ENCODE peak calls at places on chromosomes 2 and 18, in five cellular contexts. One of them, this sample, is unnamed. For H3K4me1, the result is how much of the 10 kb centered on the place peaks cover.

GRCh38 chr2:216695401-216695821 is at the start of gene IGFBP5:
- DNase-seq in tibial nerve: peak
- DNase-seq in OCI-LY7: no peak
- DNase-seq in CD8-positive, alpha-beta T cell: no peak
- DNase-seq in SK-N-SH: peak
- DNase-seq in this sample: no peak

GRCh38 chr2:149221898-149222297 is 108.5 kb upstream of the LYPD6 start:
- DNase-seq in tibial nerve: no peak
- DNase-seq in OCI-LY7: no peak
- DNase-seq in SK-N-SH: peak
- DNase-seq in CD8-positive, alpha-beta T cell: no peak
- DNase-seq in this sample: no peak

GRCh38 chr2:242060212-242060835 is 190.8 kb downstream of the RTP5 start:
- DNase-seq in OCI-LY7: no peak
- DNase-seq in CD8-positive, alpha-beta T cell: no peak
- DNase-seq in tibial nerve: no peak
- DNase-seq in SK-N-SH: no peak
- DNase-seq in this sample: no peak

GRCh38 chr2:219104107-219105050 is 43.7 kb upstream of the IHH start:
- DNase-seq in SK-N-SH: peak
- DNase-seq in CD8-positive, alpha-beta T cell: no peak
- DNase-seq in OCI-LY7: peak
- DNase-seq in tibial nerve: no peak
- DNase-seq in this sample: no peak

GRCh38 chr2:15776992-15777702 is 163.2 kb upstream of the MYCN start:
- DNase-seq in tibial nerve: no peak
- DNase-seq in OCI-LY7: no peak
- DNase-seq in CD8-positive, alpha-beta T cell: no peak
- DNase-seq in SK-N-SH: no peak
- DNase-seq in this sample: no peak

GRCh38 chr2:159075726-159076125 is 107.3 kb downstream of the TANC1 start:
- DNase-seq in OCI-LY7: no peak
- DNase-seq in SK-N-SH: no peak
- DNase-seq in CD8-positive, alpha-beta T cell: no peak
- DNase-seq in tibial nerve: no peak
- DNase-seq in this sample: no peak

GRCh38 chr2:21633531-21634310 is 510.0 kb downstream of the TDRD15 start:
- DNase-seq in OCI-LY7: no peak
- DNase-seq in SK-N-SH: peak
- DNase-seq in CD8-positive, alpha-beta T cell: no peak
- DNase-seq in tibial nerve: no peak
- DNase-seq in this sample: no peak

GRCh38 chr2:158923641-158924040 is 44.8 kb upstream of the TANC1 start:
- DNase-seq in SK-N-SH: no peak
- DNase-seq in OCI-LY7: no peak
- DNase-seq in CD8-positive, alpha-beta T cell: no peak
- DNase-seq in tibial nerve: no peak
- DNase-seq in this sample: no peak

GRCh38 chr2:27762951-27763906 is 8.3 kb upstream of the MRPL33 start:
- DNase-seq in OCI-LY7: no peak
- DNase-seq in SK-N-SH: no peak
- DNase-seq in CD8-positive, alpha-beta T cell: no peak
- DNase-seq in tibial nerve: no peak
- DNase-seq in this sample: no peak

GRCh38 chr18:31454066-31454708 is 6.6 kb downstream of the DSG3 start:
- DNase-seq in OCI-LY7: no peak
- DNase-seq in CD8-positive, alpha-beta T cell: no peak
- DNase-seq in tibial nerve: no peak
- DNase-seq in SK-N-SH: no peak
- DNase-seq in this sample: peak

GRCh38 chr2:29749843-29750242 is 171.5 kb downstream of the ALK start:
- DNase-seq in OCI-LY7: no peak
- DNase-seq in SK-N-SH: no peak
- DNase-seq in tibial nerve: no peak
- DNase-seq in CD8-positive, alpha-beta T cell: no peak
- DNase-seq in this sample: no peak

GRCh38 chr2:28273751-28274150 is 118.9 kb upstream of the FOSL2 start:
- DNase-seq in tibial nerve: no peak
- DNase-seq in SK-N-SH: no peak
- DNase-seq in OCI-LY7: no peak
- DNase-seq in CD8-positive, alpha-beta T cell: no peak
- DNase-seq in this sample: peak

GRCh38 chr2:225598922-225599321 is 199.4 kb downstream of the NYAP2 start:
- DNase-seq in tibial nerve: no peak
- DNase-seq in CD8-positive, alpha-beta T cell: no peak
- DNase-seq in OCI-LY7: no peak
- DNase-seq in SK-N-SH: no peak
- DNase-seq in this sample: no peak

GRCh38 chr2:45134726-45135125 is 125.5 kb upstream of the SIX2 start:
- DNase-seq in CD8-positive, alpha-beta T cell: no peak
- DNase-seq in tibial nerve: no peak
- DNase-seq in SK-N-SH: no peak
- DNase-seq in OCI-LY7: peak
- DNase-seq in this sample: no peak

GRCh38 chr18:48958951-48959350 is 8.2 kb upstream of the SMAD7 start:
- DNase-seq in SK-N-SH: no peak
- DNase-seq in CD8-positive, alpha-beta T cell: no peak
- DNase-seq in OCI-LY7: no peak
- DNase-seq in tibial nerve: no peak
- DNase-seq in this sample: no peak

GRCh38 chr2:219664041-219664440 is 36.6 kb downstream of the SLC4A3 start:
- DNase-seq in OCI-LY7: no peak
- DNase-seq in tibial nerve: no peak
- DNase-seq in SK-N-SH: no peak
- DNase-seq in CD8-positive, alpha-beta T cell: no peak
- DNase-seq in this sample: no peak

GRCh38 chr2:174473796-174474195 is 13.0 kb downstream of the GPR155 start:
- DNase-seq in CD8-positive, alpha-beta T cell: no peak
- DNase-seq in OCI-LY7: no peak
- DNase-seq in SK-N-SH: no peak
- DNase-seq in tibial nerve: no peak
- DNase-seq in this sample: no peak

GRCh38 chr2:160224060-160224459 is 24.0 kb upstream of the ITGB6 start:
- DNase-seq in SK-N-SH: no peak
- DNase-seq in tibial nerve: no peak
- DNase-seq in CD8-positive, alpha-beta T cell: no peak
- DNase-seq in OCI-LY7: no peak
- DNase-seq in this sample: peak

GRCh38 chr18:45993441-45993840 is 26.3 kb upstream of the EPG5 start:
- DNase-seq in OCI-LY7: no peak
- DNase-seq in SK-N-SH: no peak
- DNase-seq in CD8-positive, alpha-beta T cell: no peak
- DNase-seq in tibial nerve: no peak
- DNase-seq in this sample: peak

GRCh38 chr2:152499411-152499810 is 164.4 kb downstream of the FMNL2 start:
- DNase-seq in CD8-positive, alpha-beta T cell: no peak
- DNase-seq in SK-N-SH: no peak
- DNase-seq in tibial nerve: no peak
- DNase-seq in OCI-LY7: no peak
- DNase-seq in this sample: no peak

GRCh38 chr2:186256540-186256939 is 229.5 kb upstream of the ZC3H15 start:
- DNase-seq in CD8-positive, alpha-beta T cell: no peak
- DNase-seq in OCI-LY7: peak
- DNase-seq in SK-N-SH: peak
- DNase-seq in tibial nerve: no peak
- DNase-seq in this sample: no peak

GRCh38 chr2:45008296-45009129 is 739 bp downstream of the SIX2 start:
- DNase-seq in tibial nerve: no peak
- DNase-seq in CD8-positive, alpha-beta T cell: no peak
- DNase-seq in OCI-LY7: no peak
- DNase-seq in SK-N-SH: peak
- DNase-seq in this sample: no peak

GRCh38 chr2:227106845-227107759 is 56.9 kb downstream of the COL4A4 start:
- DNase-seq in tibial nerve: no peak
- DNase-seq in SK-N-SH: peak
- DNase-seq in CD8-positive, alpha-beta T cell: peak
- DNase-seq in OCI-LY7: peak
- DNase-seq in this sample: peak

GRCh38 chr2:241638063-241638660 is 669 bp downstream of the ATG4B start:
- DNase-seq in CD8-positive, alpha-beta T cell: no peak
- DNase-seq in tibial nerve: no peak
- DNase-seq in OCI-LY7: no peak
- DNase-seq in SK-N-SH: no peak
- DNase-seq in this sample: peak

GRCh38 chr2:232139171-232139594 is 177.7 kb downstream of the DIS3L2 start:
- DNase-seq in SK-N-SH: no peak
- DNase-seq in CD8-positive, alpha-beta T cell: no peak
- DNase-seq in tibial nerve: no peak
- DNase-seq in OCI-LY7: peak
- DNase-seq in this sample: no peak

GRCh38 chr2:180507028-180507427 is 473.4 kb upstream of the UBE2E3 start:
- DNase-seq in tibial nerve: no peak
- DNase-seq in CD8-positive, alpha-beta T cell: no peak
- DNase-seq in OCI-LY7: no peak
- DNase-seq in SK-N-SH: no peak
- DNase-seq in this sample: no peak

GRCh38 chr2:222242532-222242931 is 56.3 kb downstream of the PAX3 start:
- DNase-seq in SK-N-SH: no peak
- DNase-seq in OCI-LY7: no peak
- DNase-seq in tibial nerve: no peak
- DNase-seq in CD8-positive, alpha-beta T cell: no peak
- DNase-seq in this sample: no peak

GRCh38 chr18:24465491-24465890 is 5.1 kb downstream of the HRH4 start:
- DNase-seq in tibial nerve: no peak
- DNase-seq in CD8-positive, alpha-beta T cell: no peak
- DNase-seq in OCI-LY7: no peak
- DNase-seq in SK-N-SH: no peak
- DNase-seq in this sample: no peak

GRCh38 chr18:24470022-24470618 is 9.7 kb downstream of the HRH4 start:
- DNase-seq in OCI-LY7: no peak
- DNase-seq in SK-N-SH: no peak
- DNase-seq in tibial nerve: no peak
- DNase-seq in CD8-positive, alpha-beta T cell: no peak
- DNase-seq in this sample: no peak

GRCh38 chr18:24470805-24471204 is 10.4 kb downstream of the HRH4 start:
- DNase-seq in SK-N-SH: no peak
- DNase-seq in CD8-positive, alpha-beta T cell: no peak
- DNase-seq in tibial nerve: no peak
- DNase-seq in OCI-LY7: no peak
- DNase-seq in this sample: no peak

GRCh38 chr18:24463233-24463775 is 2.9 kb downstream of the HRH4 start:
- DNase-seq in OCI-LY7: no peak
- DNase-seq in CD8-positive, alpha-beta T cell: no peak
- DNase-seq in tibial nerve: no peak
- DNase-seq in SK-N-SH: no peak
- DNase-seq in this sample: no peak

GRCh38 chr18:24466766-24467165 is 6.3 kb downstream of the HRH4 start:
- DNase-seq in SK-N-SH: no peak
- DNase-seq in CD8-positive, alpha-beta T cell: no peak
- DNase-seq in tibial nerve: no peak
- DNase-seq in OCI-LY7: no peak
- DNase-seq in this sample: no peak
- H3K4me1 ChIP-seq in SK-N-SH: under half
- H3K4me1 ChIP-seq in CD8-positive, alpha-beta T cell: under half
- H3K4me1 ChIP-seq in tibial nerve: under half
- H3K4me1 ChIP-seq in OCI-LY7: under half
- H3K4me1 ChIP-seq in this sample: under half

DNA sequence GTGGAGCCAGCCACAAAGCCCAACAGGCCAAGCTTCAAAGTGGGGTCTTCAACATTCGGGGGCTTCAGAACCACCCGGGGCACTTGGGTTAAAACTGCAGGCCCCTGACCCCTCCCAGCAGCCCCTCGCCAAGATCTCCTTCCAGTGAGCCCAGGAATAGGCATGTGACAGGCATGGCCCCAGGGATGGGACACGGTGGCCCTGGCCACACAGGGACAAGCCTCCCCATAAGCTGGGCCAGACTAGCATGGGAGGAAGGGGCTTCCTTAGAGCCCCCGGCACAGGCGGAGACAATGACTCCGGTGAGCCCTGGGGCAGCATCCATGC is 52.4 kb downstream of the BIN1 start:
- DNase-seq in CD8-positive, alpha-beta T cell: no peak
- DNase-seq in OCI-LY7: no peak
- DNase-seq in SK-N-SH: no peak
- DNase-seq in tibial nerve: no peak
- DNase-seq in this sample: no peak
- H3K4me1 ChIP-seq in CD8-positive, alpha-beta T cell: under half
- H3K4me1 ChIP-seq in OCI-LY7: under half
- H3K4me1 ChIP-seq in SK-N-SH: under half
- H3K4me1 ChIP-seq in tibial nerve: under half
- H3K4me1 ChIP-seq in this sample: under half

GRCh38 chr2:53028259-53028658 is 739.3 kb upstream of the CHAC2 start:
- DNase-seq in CD8-positive, alpha-beta T cell: no peak
- DNase-seq in SK-N-SH: no peak
- DNase-seq in tibial nerve: no peak
- DNase-seq in OCI-LY7: no peak
- DNase-seq in this sample: no peak

GRCh38 chr2:53033416-53033815 is 734.2 kb upstream of the CHAC2 start:
- DNase-seq in tibial nerve: no peak
- DNase-seq in OCI-LY7: no peak
- DNase-seq in CD8-positive, alpha-beta T cell: no peak
- DNase-seq in SK-N-SH: no peak
- DNase-seq in this sample: peak

DNA sequence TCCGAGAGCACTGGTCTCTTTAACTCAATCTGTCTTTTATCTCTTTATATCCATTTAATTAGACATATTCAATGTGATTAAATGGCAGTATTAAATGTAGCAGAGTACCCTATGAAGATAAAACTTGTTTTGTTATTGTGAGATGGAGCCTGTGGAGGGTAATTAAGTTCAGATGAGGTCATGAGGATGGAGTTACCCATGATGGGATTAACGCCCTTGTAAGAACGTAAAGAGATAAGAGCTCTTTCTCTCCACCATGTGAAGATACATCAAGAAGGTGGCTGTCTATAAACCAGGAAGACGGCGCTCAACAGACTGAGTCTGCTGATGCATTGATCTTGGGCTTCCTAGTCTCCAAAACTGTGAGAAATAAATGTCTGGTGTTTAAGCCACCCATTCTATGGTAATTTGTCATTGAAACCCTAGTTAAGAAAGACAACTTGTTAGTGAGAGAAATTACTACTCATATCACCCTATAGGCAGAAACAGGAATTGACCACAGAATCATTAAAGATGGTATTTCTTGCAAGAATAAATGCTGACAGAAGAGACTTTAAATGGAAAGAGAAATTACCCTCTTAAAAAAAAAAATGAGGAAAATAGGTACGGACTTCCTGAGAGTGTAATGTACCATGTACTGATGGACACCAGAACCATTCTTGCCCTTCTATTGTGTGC is 738.7 kb upstream of the CHAC2 start:
- DNase-seq in tibial nerve: no peak
- DNase-seq in SK-N-SH: no peak
- DNase-seq in CD8-positive, alpha-beta T cell: no peak
- DNase-seq in OCI-LY7: no peak
- DNase-seq in this sample: no peak
- H3K4me1 ChIP-seq in tibial nerve: under half
- H3K4me1 ChIP-seq in SK-N-SH: under half
- H3K4me1 ChIP-seq in CD8-positive, alpha-beta T cell: under half
- H3K4me1 ChIP-seq in OCI-LY7: under half
- H3K4me1 ChIP-seq in this sample: under half

DNA sequence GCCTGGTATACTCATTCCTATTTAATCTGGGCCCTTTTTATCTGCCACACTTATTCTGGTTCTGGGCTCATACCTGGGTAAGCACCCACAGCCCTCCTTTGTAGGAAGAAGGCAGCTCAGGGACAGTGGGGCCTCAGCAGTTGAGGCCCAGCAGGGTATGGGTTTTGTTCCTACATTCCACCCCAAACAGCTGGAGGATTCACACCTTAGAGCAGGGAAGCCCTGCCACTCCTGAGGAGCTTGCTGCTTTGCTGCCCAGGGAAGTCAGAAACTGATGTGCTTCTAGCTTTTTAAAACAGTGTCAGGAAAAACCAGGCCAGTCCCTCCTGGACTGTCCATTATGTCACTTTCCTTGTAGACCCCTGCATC is 1.2 kb upstream of the LBX2 start:
- DNase-seq in SK-N-SH: no peak
- DNase-seq in OCI-LY7: no peak
- DNase-seq in tibial nerve: no peak
- DNase-seq in CD8-positive, alpha-beta T cell: no peak
- DNase-seq in this sample: no peak
- H3K4me1 ChIP-seq in SK-N-SH: under half
- H3K4me1 ChIP-seq in OCI-LY7: under half
- H3K4me1 ChIP-seq in tibial nerve: under half
- H3K4me1 ChIP-seq in CD8-positive, alpha-beta T cell: under half
- H3K4me1 ChIP-seq in this sample: under half